ENCODE peak calls at places on chromosomes 1 and 21, in eight cellular contexts. Y, R, Z, L, S, U, O and K are unnamed samples.

GRCh38 chr1:27568247-27569087 is 35.5 kb downstream of the AHDC1 start:
- DNase-seq in L (peak), S (peak), R (peak), Y (peak), U (peak), O (peak), Z (peak), K (peak)

GRCh38 chr1:100860397-100860991 is 34.1 kb downstream of the EXTL2 start:
- DNase-seq in U (peak), L (no peak), R (no peak), Y (peak), Z (no peak), S (no peak), O (no peak), K (no peak)

GRCh38 chr1:177181631-177182291 is 11.0 kb downstream of the BRINP2 start:
- DNase-seq in R (peak), Y (peak), L (peak), S (no peak), O (peak), U (peak), Z (peak), K (peak)

GRCh38 chr1:97489834-97490233 is 431.0 kb downstream of the DPYD start:
- DNase-seq in S (no peak), O (no peak), U (peak), Z (no peak), L (no peak), R (no peak), Y (no peak), K (no peak)

GRCh38 chr1:228747536-228747935 is 12.3 kb downstream of the RHOU start:
- DNase-seq in R (no peak), O (no peak), U (no peak), S (no peak), L (no peak), Z (no peak), Y (no peak), K (no peak)

GRCh38 chr1:20216574-20216973 is 30.3 kb upstream of the PLA2G2C start:
- DNase-seq in R (no peak), Y (no peak), L (no peak), U (no peak), S (no peak), O (no peak), Z (no peak), K (no peak)

GRCh38 chr1:200279810-200280411 is 129.9 kb downstream of the ZNF281 start:
- DNase-seq in R (no peak), Y (peak), S (no peak), Z (no peak), O (no peak), U (peak), L (peak), K (no peak)

GRCh38 chr1:167454304-167454928 is 63.9 kb downstream of the CD247 start:
- DNase-seq in O (peak), S (no peak), U (no peak), Z (no peak), L (no peak), Y (no peak), R (no peak), K (no peak)

GRCh38 chr1:39391741-39392679 is 99.4 kb upstream of the BMP8A start:
- DNase-seq in S (no peak), U (peak), Y (peak), R (peak), O (no peak), L (peak), Z (peak), K (no peak)

GRCh38 chr1:117569956-117570355 is 35.9 kb upstream of the TENT5C start:
- DNase-seq in Z (no peak), R (no peak), L (no peak), U (no peak), S (no peak), Y (no peak), O (no peak), K (no peak)

GRCh38 chr1:27141266-27142003 is 13.5 kb downstream of the SLC9A1 start:
- DNase-seq in Z (peak), O (no peak), Y (no peak), S (no peak), R (no peak), U (no peak), L (peak), K (no peak)

GRCh38 chr1:94070746-94071318 is 50.1 kb downstream of the ABCA4 start:
- DNase-seq in U (no peak), L (no peak), R (no peak), O (no peak), Y (no peak), S (no peak), Z (no peak), K (no peak)

GRCh38 chr21:42578761-42579415 is 65.2 kb downstream of the SLC37A1 start:
- DNase-seq in O (no peak), Y (no peak), R (no peak), L (no peak), S (no peak), Z (no peak), U (no peak), K (peak)

GRCh38 chr21:43733529-43734071 is 14.7 kb downstream of the PDXK start:
- DNase-seq in U (peak), O (peak), Z (no peak), Y (no peak), S (no peak), R (no peak), L (no peak), K (no peak)

GRCh38 chr1:119674110-119674509 is 26.0 kb upstream of the ZNF697 start:
- DNase-seq in R (no peak), L (no peak), U (peak), Z (peak), Y (no peak), S (no peak), O (no peak), K (no peak)

GRCh38 chr1:64525116-64525686 is 55.3 kb downstream of the CACHD1 start:
- DNase-seq in S (no peak), R (no peak), L (no peak), U (no peak), Z (no peak), O (no peak), Y (no peak), K (no peak)

GRCh38 chr1:110390692-110391232 is at the start of gene SLC16A4:
- DNase-seq in Z (peak), O (no peak), S (no peak), U (peak), R (peak), Y (peak), L (no peak), K (no peak)

GRCh38 chr1:38152351-38153082 is 105.9 kb upstream of the POU3F1 start:
- DNase-seq in R (no peak), S (no peak), U (no peak), Z (peak), O (no peak), L (peak), Y (no peak), K (no peak)

GRCh38 chr1:6205849-6206845 is at the start of gene RNF207:
- DNase-seq in R (peak), S (no peak), Y (no peak), Z (no peak), L (peak), U (peak), O (no peak), K (peak)

GRCh38 chr1:64917328-64917861 is 49.0 kb downstream of the JAK1 start:
- DNase-seq in U (peak), S (peak), Y (peak), L (peak), R (peak), Z (no peak), O (no peak), K (no peak)

GRCh38 chr1:23570001-23570691 is 10.8 kb upstream of the ID3 start:
- DNase-seq in L (no peak), R (no peak), O (no peak), Y (no peak), U (no peak), Z (no peak), S (no peak), K (no peak)

GRCh38 chr1:211825990-211826389 is 4.6 kb downstream of the LPGAT1 start:
- DNase-seq in R (no peak), U (peak), Z (no peak), O (no peak), S (no peak), Y (no peak), L (no peak), K (no peak)

GRCh38 chr1:1013922-1014617 is 773 bp downstream of the ISG15 start:
- DNase-seq in L (peak), U (no peak), O (no peak), Z (no peak), Y (no peak), S (no peak), R (peak), K (peak)

GRCh38 chr1:212916395-212917133 is 33.8 kb upstream of the VASH2 start:
- DNase-seq in O (peak), Y (no peak), U (peak), Z (no peak), S (no peak), L (peak), R (peak), K (no peak)

GRCh38 chr1:186628910-186629309 is 51.3 kb downstream of the PTGS2 start:
- DNase-seq in Z (no peak), O (no peak), Y (no peak), U (no peak), S (no peak), R (no peak), L (no peak), K (no peak)

GRCh38 chr1:157369808-157370521 is 182.3 kb downstream of the FCRL5 start:
- DNase-seq in Y (peak), U (peak), O (no peak), Z (peak), S (no peak), R (no peak), L (peak), K (peak)

GRCh38 chr1:5994713-5995621 is 2.7 kb upstream of the NPHP4 start:
- DNase-seq in L (no peak), R (no peak), U (no peak), S (no peak), Y (no peak), Z (no peak), O (no peak), K (no peak)

GRCh38 chr21:41615613-41616012 is 107.7 kb upstream of the TMPRSS2 start:
- DNase-seq in R (no peak), O (no peak), Z (peak), S (no peak), U (peak), Y (peak), L (no peak), K (no peak)

GRCh38 chr1:237562247-237562823 is 328.4 kb downstream of the ZP4 start:
- DNase-seq in S (no peak), Z (no peak), U (peak), O (no peak), L (no peak), Y (peak), R (no peak), K (no peak)

GRCh38 chr1:118104956-118105355 is 80.1 kb downstream of the SPAG17 start:
- DNase-seq in Z (no peak), R (no peak), L (no peak), U (no peak), Y (no peak), O (no peak), S (no peak), K (no peak)

GRCh38 chr1:166947398-166948043 is 27.8 kb downstream of the ILDR2 start:
- DNase-seq in O (peak), Z (peak), L (peak), S (peak), Y (peak), U (peak), R (peak), K (peak)

GRCh38 chr1:67588186-67588865 is 96.7 kb upstream of the GADD45A start:
- DNase-seq in Z (no peak), U (no peak), S (no peak), R (no peak), O (no peak), L (no peak), Y (no peak), K (no peak)

GRCh38 chr1:83512371-83513004 is 486.4 kb downstream of the TTLL7 start:
- DNase-seq in Y (no peak), L (no peak), U (no peak), O (no peak), S (no peak), Z (no peak), R (no peak), K (no peak)

GRCh38 chr1:10051656-10052055 is 18.9 kb downstream of the UBE4B start:
- DNase-seq in O (no peak), Z (no peak), S (no peak), Y (no peak), L (no peak), U (no peak), R (no peak), K (no peak)
- TF ChIP-seq CTCF in O (no peak), Z (no peak), S (no peak), Y (no peak), L (no peak), U (no peak), R (no peak), K (no peak)

GRCh38 chr21:14773777-14774345 is 227.7 kb upstream of the SAMSN1 start:
- DNase-seq in R (peak), Z (no peak), L (peak), Y (no peak), U (no peak), S (no peak), O (no peak), K (peak)
- TF ChIP-seq CTCF in R (peak), Z (no peak), L (peak), Y (peak), U (peak), S (no peak), O (peak), K (peak)

DNA sequence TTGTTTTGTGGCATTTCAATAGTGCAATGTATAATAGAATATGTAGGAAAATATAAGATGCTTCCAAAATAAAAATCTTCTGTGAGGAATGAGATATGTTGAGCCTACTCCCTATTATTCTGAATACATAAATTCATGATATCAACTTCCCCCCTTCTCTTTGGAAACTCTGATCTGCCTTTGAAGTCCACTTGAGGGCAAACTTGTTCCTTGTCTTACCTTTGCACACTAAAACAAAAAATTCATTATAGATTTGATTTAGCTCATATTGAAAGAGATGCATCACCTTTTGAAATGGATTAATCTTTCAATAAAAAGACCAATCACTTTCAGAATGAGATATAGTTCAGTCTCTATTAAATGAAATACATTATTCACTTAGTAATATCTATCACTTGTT is 580.7 kb upstream of the ADGRL4 start:
- DNase-seq in Z (no peak), L (no peak), O (no peak), S (no peak), U (no peak), R (no peak), Y (no peak), K (no peak)
- TF ChIP-seq CTCF in Z (no peak), L (no peak), O (no peak), S (no peak), U (no peak), R (no peak), Y (no peak), K (no peak)

DNA sequence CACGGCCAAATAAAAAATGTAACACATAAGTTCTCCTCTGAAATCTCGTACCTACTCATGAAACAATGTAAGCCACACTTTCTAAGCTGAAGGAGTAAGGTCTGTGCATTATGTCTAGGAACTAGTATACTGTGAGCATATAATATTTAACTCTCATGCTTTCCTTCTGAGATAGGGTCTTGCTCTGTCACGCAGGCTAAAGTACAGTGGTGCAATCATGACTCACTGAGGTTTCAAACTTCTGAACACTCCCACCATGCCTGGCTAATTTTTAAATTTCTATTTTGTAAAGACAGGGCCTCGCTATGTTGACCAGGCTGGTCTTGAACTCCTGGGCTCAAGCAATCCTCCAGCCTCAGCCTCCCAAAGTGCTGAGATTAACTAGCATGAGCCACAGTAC is 71.3 kb downstream of the AHCTF1 start:
- DNase-seq in O (no peak), L (no peak), R (no peak), U (peak), Z (no peak), Y (no peak), S (no peak), K (no peak)
- TF ChIP-seq CTCF in O (no peak), L (no peak), R (no peak), U (no peak), Z (no peak), Y (no peak), S (no peak), K (no peak)

DNA sequence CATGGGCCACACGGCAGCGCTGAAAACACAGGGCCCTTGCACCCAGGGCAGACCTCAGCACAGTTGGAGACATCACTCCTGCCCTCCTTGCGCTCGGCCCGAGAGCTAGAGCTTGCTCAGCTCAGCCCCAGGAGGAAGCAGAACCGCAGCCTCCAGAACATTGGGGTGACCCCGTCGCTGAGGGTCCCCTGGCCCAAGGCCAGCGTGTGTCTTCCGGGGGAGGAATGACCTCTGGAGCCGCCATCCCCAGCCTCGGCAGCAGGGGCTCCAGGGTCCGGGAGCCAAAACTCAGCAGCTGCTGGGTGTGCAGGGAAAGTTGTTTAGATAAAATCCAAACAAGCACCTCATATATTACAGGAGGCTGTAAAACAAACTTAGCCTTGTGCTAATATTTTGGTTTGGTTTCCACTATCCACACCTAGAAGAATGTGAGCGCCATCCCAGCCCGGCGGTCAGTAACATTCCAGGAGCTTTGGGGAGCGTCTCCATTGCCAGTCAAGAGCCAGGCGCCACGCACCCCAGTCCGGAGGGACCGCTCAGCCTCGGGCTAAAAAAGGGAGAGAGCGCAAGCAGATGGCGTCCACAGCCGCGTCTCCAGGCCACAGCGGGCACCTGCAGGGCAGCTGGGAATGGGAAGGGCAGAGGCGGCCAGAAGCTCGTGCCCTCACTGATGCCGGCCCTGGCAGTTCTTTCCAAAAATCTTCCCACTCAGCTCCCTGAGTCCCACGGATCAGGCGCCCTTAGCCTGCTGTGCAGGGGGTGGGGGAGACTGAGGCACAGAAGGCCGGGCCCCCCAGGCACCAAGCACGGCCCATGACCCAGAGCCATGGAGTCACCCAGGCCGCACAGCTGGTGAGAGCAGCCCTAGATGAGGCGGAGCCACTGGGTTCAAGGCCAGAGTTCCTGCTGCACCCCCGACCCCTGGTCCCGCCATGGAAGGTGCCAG is 52.0 kb downstream of the SLX9 start:
- DNase-seq in S (no peak), Y (no peak), U (no peak), L (no peak), R (no peak), Z (no peak), O (no peak), K (no peak)
- TF ChIP-seq CTCF in S (no peak), Y (no peak), U (no peak), L (no peak), R (no peak), Z (no peak), O (no peak), K (no peak)

GRCh38 chr1:209796733-209797025 is 9.3 kb downstream of the IRF6 start:
- DNase-seq in Z (no peak), Y (no peak), L (no peak), O (no peak), U (no peak), S (no peak), R (no peak), K (no peak)

GRCh38 chr1:209802117-209802779 is 3.7 kb downstream of the IRF6 start:
- DNase-seq in Y (no peak), O (no peak), S (no peak), Z (no peak), L (peak), R (no peak), U (no peak), K (no peak)

GRCh38 chr1:209802780-209803152 is 3.2 kb downstream of the IRF6 start:
- DNase-seq in Z (no peak), R (no peak), Y (no peak), O (no peak), U (no peak), S (no peak), L (no peak), K (no peak)

GRCh38 chr1:209800984-209801834 is 4.7 kb downstream of the IRF6 start:
- DNase-seq in Z (no peak), S (no peak), Y (no peak), O (no peak), L (no peak), U (peak), R (peak), K (no peak)

GRCh38 chr1:209797978-209798639 is 7.8 kb downstream of the IRF6 start:
- DNase-seq in S (no peak), Y (no peak), U (peak), L (no peak), O (no peak), Z (peak), R (no peak), K (no peak)
- TF ChIP-seq CTCF in S (no peak), Y (no peak), U (no peak), L (no peak), O (no peak), Z (no peak), R (no peak), K (no peak)

DNA sequence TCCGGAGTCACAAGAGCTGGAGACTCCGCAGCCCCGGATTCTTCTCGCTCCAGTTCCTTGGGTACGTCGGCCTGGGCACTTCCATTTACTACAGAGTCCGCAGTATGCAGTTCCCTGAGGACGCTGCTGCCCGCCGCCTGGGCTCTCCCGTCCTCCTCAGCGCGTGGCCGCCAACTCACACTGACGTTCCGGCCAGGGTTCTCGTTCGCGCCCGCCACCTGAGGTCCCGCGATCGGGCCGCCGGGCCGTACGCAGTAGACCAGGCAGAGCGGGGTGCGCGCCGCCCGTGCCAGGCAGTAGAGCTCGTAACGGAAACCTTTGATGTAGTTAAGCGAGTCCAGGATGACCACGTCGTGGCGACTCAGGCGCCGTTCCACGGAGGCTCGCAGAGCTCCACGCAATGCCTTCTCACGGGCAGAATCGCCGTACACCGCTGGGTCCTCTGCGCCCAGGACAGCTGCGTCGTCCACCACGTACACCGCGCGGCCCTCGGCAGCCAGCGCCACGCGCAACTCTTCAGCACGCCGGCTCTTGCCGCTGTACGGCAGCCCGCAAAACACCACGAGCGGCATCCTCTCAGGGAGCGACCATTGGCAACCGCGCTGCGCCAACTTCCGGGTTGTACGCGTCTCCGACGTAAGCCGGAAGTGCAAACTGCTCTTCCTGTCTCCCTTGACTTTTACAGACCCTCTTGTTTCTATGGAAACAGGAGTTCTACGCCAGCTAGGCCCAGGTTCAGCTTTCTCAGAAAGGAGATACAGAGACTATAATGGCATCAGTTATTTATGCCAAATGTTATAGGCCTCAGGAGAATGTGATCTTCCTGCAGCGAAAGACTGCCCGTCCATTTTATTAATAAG is at the start of gene KTI12:
- DNase-seq in Z (peak), S (peak), L (peak), Y (peak), O (peak), U (peak), R (peak), K (peak)
- TF ChIP-seq CTCF in Z (no peak), S (no peak), L (no peak), Y (no peak), O (peak), U (no peak), R (no peak), K (no peak)